ENCODE peak calls at places on chromosomes 12 and 14, in six cellular contexts. F is NCI-H748 treated with DMSO at 0.1 percent for 48 hours, I is foreskin fibroblast, J is T-helper 2 cell, H is DMS 273 treated with DMSO at 0.1 percent for 48 hours, L is H4. T is an unnamed sample.

GRCh38 chr14:100899841-100900771 is 3.4 kb downstream of the RTL1 start:
- DNase-seq in J (no peak), H (no peak), F (peak), I (no peak), L (no peak), T (no peak)

GRCh38 chr12:113413488-113413939 is 8.7 kb upstream of the SDSL start:
- DNase-seq in L (peak), H (no peak), I (peak), F (no peak), J (no peak), T (no peak)

GRCh38 chr14:31410048-31410654 is 10.2 kb downstream of the HEATR5A start:
- DNase-seq in L (no peak), H (no peak), J (no peak), I (no peak), F (no peak), T (no peak)

GRCh38 chr14:51369814-51370213 is 129.8 kb downstream of the TMX1 start:
- DNase-seq in J (no peak), L (no peak), H (no peak), F (no peak), I (no peak), T (no peak)

GRCh38 chr14:75289840-75290388 is 11.3 kb downstream of the FOS start:
- DNase-seq in I (no peak), H (no peak), L (no peak), F (no peak), J (no peak), T (no peak)

GRCh38 chr14:92427096-92427495 is 86.5 kb upstream of the RIN3 start:
- DNase-seq in H (no peak), I (no peak), J (no peak), F (no peak), L (no peak), T (no peak)

GRCh38 chr12:51434305-51434704 is 9.7 kb downstream of the SLC4A8 start:
- DNase-seq in H (no peak), F (peak), I (no peak), L (no peak), J (no peak), T (no peak)

GRCh38 chr12:52769354-52769753 is 7.8 kb downstream of the KRT76 start:
- DNase-seq in L (no peak), H (no peak), I (no peak), F (no peak), J (no peak), T (no peak)

GRCh38 chr12:74379114-74379513 is 158.5 kb upstream of the ATXN7L3B start:
- DNase-seq in L (no peak), J (no peak), F (no peak), I (no peak), H (no peak), T (no peak)

GRCh38 chr12:86367137-86367536 is 110.9 kb upstream of the MGAT4C start:
- DNase-seq in F (no peak), I (no peak), L (no peak), H (no peak), J (no peak), T (no peak)

GRCh38 chr14:69612014-69612758 is 790 bp downstream of the SUSD6 start:
- DNase-seq in F (no peak), J (peak), L (no peak), H (no peak), I (peak), T (peak)

T was measured in NCI-H1694 treated with DMSO at 0.1 percent for 48 hours.